ENCODE peak calls at places on chromosome 11, in five cellular contexts. W is ovary, H is stomach, T is body of pancreas, F is K562. G is an unnamed sample.

GRCh38 chr11:859394-860131 is 16.9 kb downstream of the TSPAN4 start:
- DNase-seq in H (peak; percentile 84), T (peak; percentile 70), W (peak; percentile 93), F (peak; percentile 70), G (no peak)

GRCh38 chr11:61947486-61948210 is 2.5 kb upstream of the BEST1 start:
- DNase-seq in F (peak; percentile 80), W (peak; percentile 93), H (peak; percentile 88), T (peak; percentile 87), G (peak; percentile 92)

GRCh38 chr11:131108780-131109179 is 192.5 kb upstream of the SNX19 start:
- DNase-seq in F (no peak), H (no peak), W (no peak), T (no peak), G (no peak)

GRCh38 chr11:35376613-35377012 is 42.7 kb downstream of the SLC1A2 start:
- DNase-seq in F (no peak), T (no peak), W (no peak), H (no peak), G (no peak)

GRCh38 chr11:128061321-128061871 is 526.0 kb downstream of the ETS1 start:
- DNase-seq in W (no peak), H (no peak), T (no peak), F (no peak), G (no peak)

GRCh38 chr11:108199446-108200321 is 22.8 kb downstream of the NPAT start:
- DNase-seq in T (no peak), F (peak; percentile 68), H (no peak), W (no peak), G (peak; percentile 49)

GRCh38 chr11:69876013-69876412 is 56.8 kb upstream of the FGF3 start:
- DNase-seq in T (peak; percentile 3), W (no peak), F (no peak), H (peak; percentile 18), G (no peak)

GRCh38 chr11:46408407-46408986 is 16.9 kb upstream of the CHRM4 start:
- DNase-seq in F (no peak), H (no peak), T (no peak), W (no peak), G (no peak)

GRCh38 chr11:10708131-10708530 is 14.6 kb upstream of the IRAG1 start:
- DNase-seq in T (no peak), W (no peak), H (no peak), F (no peak), G (no peak)

GRCh38 chr11:64839887-64840782 is 4.3 kb downstream of the CDC42BPG start:
- DNase-seq in H (no peak), T (no peak), F (no peak), W (no peak), G (peak; percentile 60)
- TF ChIP-seq POLR2A in H (no peak), T (no peak), F (no peak), W (no peak), G (no peak)

GRCh38 chr11:124646148-124646547 is 23.5 kb downstream of the TBRG1 start:
- DNase-seq in T (no peak), F (no peak), W (no peak), H (no peak), G (no peak)

GRCh38 chr11:124644426-124645280 is 22.0 kb downstream of the TBRG1 start:
- DNase-seq in H (peak; percentile 57), T (peak; percentile 59), W (peak; percentile 32), F (peak; percentile 70), G (peak; percentile 57)

GRCh38 chr11:124643042-124643604 is 20.5 kb downstream of the TBRG1 start:
- DNase-seq in W (no peak), F (no peak), T (no peak), H (no peak), G (no peak)

GRCh38 chr11:124642628-124643027 is 20.0 kb downstream of the TBRG1 start:
- DNase-seq in F (no peak), T (no peak), H (no peak), W (no peak), G (no peak)

GRCh38 chr11:124643605-124644425 is 21.2 kb downstream of the TBRG1 start:
- DNase-seq in H (no peak), W (no peak), F (peak; percentile 66), T (no peak), G (no peak)
- H3K27ac ChIP-seq in H (no peak overlapping the region), W (no peak overlapping the region), F (peak overlapping the region; percentile 81), T (no peak overlapping the region), G (no peak overlapping the region)

GRCh38 chr11:121024989-121025388 is 1.1 kb downstream of the TBCEL start:
- DNase-seq in H (no peak), W (no peak), T (no peak), F (no peak), G (no peak)

GRCh38 chr11:121018746-121019145 is 5.2 kb upstream of the TBCEL start:
- DNase-seq in F (no peak), T (no peak), H (no peak), W (no peak), G (no peak)

GRCh38 chr11:121029813-121030445 is 6.0 kb downstream of the TBCEL start:
- DNase-seq in F (no peak), T (no peak), H (no peak), W (no peak), G (no peak)

GRCh38 chr11:121029153-121029552 is 5.3 kb downstream of the TBCEL start:
- DNase-seq in F (no peak), W (no peak), H (no peak), T (no peak), G (no peak)

DNA sequence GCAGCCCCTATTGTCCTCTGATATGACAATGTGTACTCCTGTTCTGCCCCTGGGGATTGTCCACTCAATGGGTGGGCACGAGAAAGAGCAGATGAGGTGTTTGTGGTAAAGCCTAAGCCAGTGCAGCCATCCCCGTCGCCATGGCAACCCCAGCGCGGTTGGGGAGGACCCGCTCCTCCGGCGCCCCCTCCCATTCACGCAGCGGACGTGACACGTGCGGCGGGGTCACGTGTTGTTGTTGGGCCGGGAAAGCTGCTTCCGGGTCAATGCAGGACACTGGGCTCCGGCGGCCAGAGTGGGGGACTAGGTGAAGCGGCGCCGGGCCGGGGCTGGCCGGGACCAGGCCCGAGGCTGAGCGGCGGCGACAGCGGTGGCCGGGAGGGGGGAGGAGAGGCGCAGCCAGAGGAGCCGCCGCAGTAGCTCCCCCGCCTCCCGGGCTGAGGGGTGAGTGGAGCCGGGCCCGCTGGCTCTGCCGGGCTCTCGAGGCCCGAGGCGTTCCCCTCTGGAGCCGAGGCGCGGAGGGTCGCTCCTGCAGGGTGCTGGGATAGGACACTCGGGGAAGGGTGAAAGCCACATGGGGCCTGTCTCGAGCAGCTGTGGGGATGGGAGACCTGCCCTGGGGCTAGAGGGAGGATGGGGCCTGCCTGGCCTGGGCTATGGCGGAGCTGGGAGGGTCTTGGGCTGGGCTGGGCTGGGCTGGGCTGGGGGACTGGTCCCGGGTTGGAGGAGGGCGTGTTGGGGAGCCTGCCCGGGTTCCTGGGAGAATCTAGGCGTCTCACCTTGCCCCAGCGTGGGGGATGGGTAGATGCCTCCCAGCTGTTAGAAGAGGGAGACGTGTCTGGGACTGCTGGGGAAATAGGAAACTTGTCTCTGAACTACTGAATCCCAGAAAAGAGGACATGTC is at the start of gene TBCEL:
- DNase-seq in H (peak; percentile 77), F (peak; percentile 90), W (peak; percentile 93), T (peak; percentile 85), G (peak; percentile 81)
- TF ChIP-seq POLR2A in H (no peak), F (peak; percentile 57), W (no peak), T (peak; percentile 65), G (no peak)

DNA sequence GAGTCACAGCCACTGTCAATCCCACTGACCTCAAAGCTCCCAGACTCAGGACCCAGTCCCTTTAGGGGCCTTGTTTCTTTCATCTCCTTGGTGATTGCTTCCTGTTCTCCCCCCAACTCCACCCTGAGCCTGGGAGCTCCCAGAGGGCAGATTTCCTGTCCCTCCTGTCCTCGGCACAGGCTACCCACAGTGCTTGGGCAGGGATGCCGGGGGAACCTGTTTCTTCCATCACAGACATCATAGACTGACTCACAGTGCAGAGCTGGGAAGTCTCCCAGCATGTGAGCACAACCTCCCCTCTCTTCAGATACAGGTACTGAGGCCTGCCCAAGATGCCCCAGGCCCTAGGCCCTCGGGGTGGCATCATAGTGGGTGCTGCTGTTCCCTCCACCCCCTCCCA is 16.6 kb downstream of the TRIM29 start:
- DNase-seq in T (no peak), W (no peak), F (no peak), H (no peak), G (no peak)
- H3K27ac ChIP-seq in T (peak overlapping the region; percentile 62), W (no peak overlapping the region), F (no peak overlapping the region), H (no peak overlapping the region), G (no peak overlapping the region)

GRCh38 chr11:27472398-27473016 is at the start of gene LGR4:
- DNase-seq in T (peak; percentile 97), F (peak; percentile 93), W (peak; percentile 90), H (peak; percentile 95), G (peak; percentile 93)
- TF ChIP-seq POLR2A in T (peak; percentile 99), F (peak; percentile 52), W (peak; percentile 34), H (no peak), G (peak; percentile 79)

GRCh38 chr11:27218498-27219038 is 144.4 kb downstream of the CCDC34 start:
- DNase-seq in F (no peak), T (no peak), W (no peak), H (no peak), G (no peak)

GRCh38 chr11:27217948-27218410 is 145.0 kb downstream of the CCDC34 start:
- DNase-seq in T (no peak), H (no peak), W (no peak), F (no peak), G (no peak)

GRCh38 chr11:27215471-27216267 is 147.3 kb downstream of the CCDC34 start:
- DNase-seq in F (no peak), T (peak; percentile 25), H (peak; percentile 33), W (peak; percentile 59), G (no peak)

GRCh38 chr11:27216268-27217149 is 146.5 kb downstream of the CCDC34 start:
- DNase-seq in H (no peak), W (peak; percentile 89), T (peak; percentile 64), F (no peak), G (no peak)

GRCh38 chr11:27217496-27217895 is 145.5 kb downstream of the CCDC34 start:
- DNase-seq in W (no peak), H (no peak), T (no peak), F (no peak), G (no peak)
- H3K27ac ChIP-seq in W (no peak overlapping the region), H (no peak overlapping the region), T (no peak overlapping the region), F (no peak overlapping the region), G (no peak overlapping the region)

DNA sequence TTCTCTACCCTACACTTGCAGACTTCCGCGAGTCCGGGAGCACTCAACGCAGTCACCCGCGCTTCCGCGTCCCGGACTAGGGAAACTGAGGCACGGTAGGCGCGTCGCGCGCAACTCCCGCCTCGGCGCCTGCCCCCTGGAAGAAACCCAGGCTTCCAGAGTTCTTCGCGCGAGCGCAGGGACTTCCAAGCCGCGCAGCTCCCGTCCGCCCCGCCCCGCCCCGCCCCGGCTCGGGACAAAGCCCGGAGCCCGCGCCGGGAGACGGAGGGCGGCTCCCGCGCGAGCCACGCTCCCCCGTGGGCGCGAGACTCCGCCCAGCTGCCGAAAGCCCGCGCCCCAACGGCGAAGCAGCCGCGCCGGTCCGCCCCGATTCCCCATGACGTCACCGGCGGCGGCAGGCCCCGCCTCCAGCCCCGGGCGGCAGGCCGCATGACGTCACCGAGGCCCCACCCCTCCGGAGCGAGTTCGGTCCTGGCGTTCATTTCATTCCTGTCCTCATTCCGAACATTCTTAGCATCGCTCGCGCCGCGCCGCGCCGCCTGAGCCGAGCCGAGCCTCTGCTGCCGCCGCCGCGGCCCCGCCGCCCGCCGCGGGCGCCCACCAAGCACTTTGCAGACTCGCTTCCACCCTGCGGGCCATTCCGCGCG is at the start of gene TEAD1:
- DNase-seq in W (peak; percentile 99), H (peak; percentile 98), F (peak; percentile 98), T (peak; percentile 98), G (peak; percentile 99)
- TF ChIP-seq POLR2A in W (peak; percentile 67), H (no peak), F (peak; percentile 79), T (peak; percentile 76), G (peak; percentile 68)

GRCh38 chr11:119108857-119109221 is 1.7 kb downstream of the C2CD2L start:
- DNase-seq in H (no peak), F (no peak), W (no peak), T (no peak), G (no peak)
- H3K27ac ChIP-seq in H (no peak overlapping the region), F (peak overlapping the region; percentile 83), W (no peak overlapping the region), T (no peak overlapping the region), G (peak overlapping the region; percentile 91)